ENCODE peak calls at places on chromosomes 1 and 21, in eight cellular contexts. One of them, this sample, is unnamed.

GRCh38 chr1:20328201-20328600 is 37.5 kb downstream of the VWA5B1 start:
- DNase-seq in K562: peak
- DNase-seq in HS-27A: no peak
- DNase-seq in activated CD4-positive, alpha-beta T cell treated with anti-CD3 and anti-CD28 coated beads, Interleukin-2, amount 10 ng/mL, durations not matched to agents 7 days and 5 days: no peak
- DNase-seq in NCI-H1417: no peak
- DNase-seq in HEK293T: no peak
- DNase-seq in RPMI8226: no peak
- DNase-seq in WTC11: no peak
- DNase-seq in this sample: no peak

GRCh38 chr1:46133181-46133658 is 791 bp upstream of the PIK3R3 start:
- DNase-seq in K562: peak
- DNase-seq in HS-27A: no peak
- DNase-seq in activated CD4-positive, alpha-beta T cell treated with anti-CD3 and anti-CD28 coated beads, Interleukin-2, amount 10 ng/mL, durations not matched to agents 7 days and 5 days: no peak
- DNase-seq in NCI-H1417: peak
- DNase-seq in HEK293T: no peak
- DNase-seq in RPMI8226: no peak
- DNase-seq in WTC11: no peak
- DNase-seq in this sample: no peak

GRCh38 chr21:41768371-41769042 is 1.7 kb upstream of the RIPK4 start:
- DNase-seq in K562: no peak
- DNase-seq in HS-27A: peak
- DNase-seq in activated CD4-positive, alpha-beta T cell treated with anti-CD3 and anti-CD28 coated beads, Interleukin-2, amount 10 ng/mL, durations not matched to agents 7 days and 5 days: peak
- DNase-seq in NCI-H1417: peak
- DNase-seq in HEK293T: no peak
- DNase-seq in RPMI8226: peak
- DNase-seq in WTC11: peak
- DNase-seq in this sample: no peak

GRCh38 chr1:6724517-6725141 is 23.0 kb upstream of the DNAJC11 start:
- DNase-seq in K562: no peak
- DNase-seq in HS-27A: peak
- DNase-seq in activated CD4-positive, alpha-beta T cell treated with anti-CD3 and anti-CD28 coated beads, Interleukin-2, amount 10 ng/mL, durations not matched to agents 7 days and 5 days: no peak
- DNase-seq in NCI-H1417: no peak
- DNase-seq in HEK293T: no peak
- DNase-seq in RPMI8226: no peak
- DNase-seq in WTC11: no peak
- DNase-seq in this sample: no peak

GRCh38 chr1:97190326-97190725 is 468.7 kb downstream of the PTBP2 start:
- DNase-seq in K562: no peak
- DNase-seq in HS-27A: no peak
- DNase-seq in activated CD4-positive, alpha-beta T cell treated with anti-CD3 and anti-CD28 coated beads, Interleukin-2, amount 10 ng/mL, durations not matched to agents 7 days and 5 days: no peak
- DNase-seq in NCI-H1417: no peak
- DNase-seq in HEK293T: no peak
- DNase-seq in RPMI8226: no peak
- DNase-seq in WTC11: no peak
- DNase-seq in this sample: no peak

GRCh38 chr1:32351859-32352745 is 10.2 kb downstream of the FAM229A start:
- DNase-seq in K562: no peak
- DNase-seq in HS-27A: no peak
- DNase-seq in activated CD4-positive, alpha-beta T cell treated with anti-CD3 and anti-CD28 coated beads, Interleukin-2, amount 10 ng/mL, durations not matched to agents 7 days and 5 days: no peak
- DNase-seq in NCI-H1417: no peak
- DNase-seq in HEK293T: peak
- DNase-seq in RPMI8226: peak
- DNase-seq in WTC11: peak
- DNase-seq in this sample: no peak

GRCh38 chr1:22903113-22903512 is 69.6 kb downstream of the LACTBL1 start:
- DNase-seq in K562: no peak
- DNase-seq in HS-27A: peak
- DNase-seq in activated CD4-positive, alpha-beta T cell treated with anti-CD3 and anti-CD28 coated beads, Interleukin-2, amount 10 ng/mL, durations not matched to agents 7 days and 5 days: no peak
- DNase-seq in NCI-H1417: no peak
- DNase-seq in HEK293T: no peak
- DNase-seq in RPMI8226: no peak
- DNase-seq in WTC11: no peak
- DNase-seq in this sample: no peak

GRCh38 chr1:26066857-26067256 is 573 bp downstream of the TRIM63 start:
- DNase-seq in K562: peak
- DNase-seq in HS-27A: no peak
- DNase-seq in activated CD4-positive, alpha-beta T cell treated with anti-CD3 and anti-CD28 coated beads, Interleukin-2, amount 10 ng/mL, durations not matched to agents 7 days and 5 days: no peak
- DNase-seq in NCI-H1417: no peak
- DNase-seq in HEK293T: no peak
- DNase-seq in RPMI8226: no peak
- DNase-seq in WTC11: no peak
- DNase-seq in this sample: no peak

GRCh38 chr1:77134359-77134758 is 84.9 kb downstream of the PIGK start:
- DNase-seq in K562: no peak
- DNase-seq in HS-27A: no peak
- DNase-seq in activated CD4-positive, alpha-beta T cell treated with anti-CD3 and anti-CD28 coated beads, Interleukin-2, amount 10 ng/mL, durations not matched to agents 7 days and 5 days: no peak
- DNase-seq in NCI-H1417: no peak
- DNase-seq in HEK293T: no peak
- DNase-seq in RPMI8226: no peak
- DNase-seq in WTC11: no peak
- DNase-seq in this sample: no peak

GRCh38 chr21:33685613-33686197 is 43.4 kb downstream of the ITSN1 start:
- DNase-seq in K562: no peak
- DNase-seq in HS-27A: peak
- DNase-seq in activated CD4-positive, alpha-beta T cell treated with anti-CD3 and anti-CD28 coated beads, Interleukin-2, amount 10 ng/mL, durations not matched to agents 7 days and 5 days: no peak
- DNase-seq in NCI-H1417: no peak
- DNase-seq in HEK293T: no peak
- DNase-seq in RPMI8226: no peak
- DNase-seq in WTC11: no peak
- DNase-seq in this sample: peak

GRCh38 chr1:88595355-88595754 is 88.7 kb upstream of the PKN2 start:
- DNase-seq in K562: peak
- DNase-seq in HS-27A: peak
- DNase-seq in activated CD4-positive, alpha-beta T cell treated with anti-CD3 and anti-CD28 coated beads, Interleukin-2, amount 10 ng/mL, durations not matched to agents 7 days and 5 days: peak
- DNase-seq in NCI-H1417: peak
- DNase-seq in HEK293T: peak
- DNase-seq in RPMI8226: peak
- DNase-seq in WTC11: no peak
- DNase-seq in this sample: peak

GRCh38 chr1:165595561-165595960 is 35.5 kb upstream of the MGST3 start:
- DNase-seq in K562: no peak
- DNase-seq in HS-27A: no peak
- DNase-seq in activated CD4-positive, alpha-beta T cell treated with anti-CD3 and anti-CD28 coated beads, Interleukin-2, amount 10 ng/mL, durations not matched to agents 7 days and 5 days: no peak
- DNase-seq in NCI-H1417: no peak
- DNase-seq in HEK293T: no peak
- DNase-seq in RPMI8226: no peak
- DNase-seq in WTC11: no peak
- DNase-seq in this sample: no peak

GRCh38 chr1:53376742-53377437 is 49.0 kb upstream of the LRP8 start:
- DNase-seq in K562: no peak
- DNase-seq in HS-27A: no peak
- DNase-seq in activated CD4-positive, alpha-beta T cell treated with anti-CD3 and anti-CD28 coated beads, Interleukin-2, amount 10 ng/mL, durations not matched to agents 7 days and 5 days: peak
- DNase-seq in NCI-H1417: no peak
- DNase-seq in HEK293T: no peak
- DNase-seq in RPMI8226: peak
- DNase-seq in WTC11: peak
- DNase-seq in this sample: no peak

GRCh38 chr1:195799016-195799415 is 809.2 kb downstream of the KCNT2 start:
- DNase-seq in K562: no peak
- DNase-seq in HS-27A: no peak
- DNase-seq in activated CD4-positive, alpha-beta T cell treated with anti-CD3 and anti-CD28 coated beads, Interleukin-2, amount 10 ng/mL, durations not matched to agents 7 days and 5 days: no peak
- DNase-seq in NCI-H1417: no peak
- DNase-seq in HEK293T: no peak
- DNase-seq in RPMI8226: no peak
- DNase-seq in WTC11: no peak
- DNase-seq in this sample: no peak

GRCh38 chr1:103576065-103576464 is 4.7 kb downstream of the AMY2B start:
- DNase-seq in K562: no peak
- DNase-seq in HS-27A: no peak
- DNase-seq in activated CD4-positive, alpha-beta T cell treated with anti-CD3 and anti-CD28 coated beads, Interleukin-2, amount 10 ng/mL, durations not matched to agents 7 days and 5 days: no peak
- DNase-seq in NCI-H1417: no peak
- DNase-seq in HEK293T: no peak
- DNase-seq in RPMI8226: no peak
- DNase-seq in WTC11: no peak
- DNase-seq in this sample: peak

GRCh38 chr1:54253480-54253879 is 53.5 kb downstream of the MRPL37 start:
- DNase-seq in K562: no peak
- DNase-seq in HS-27A: peak
- DNase-seq in activated CD4-positive, alpha-beta T cell treated with anti-CD3 and anti-CD28 coated beads, Interleukin-2, amount 10 ng/mL, durations not matched to agents 7 days and 5 days: no peak
- DNase-seq in NCI-H1417: peak
- DNase-seq in HEK293T: no peak
- DNase-seq in RPMI8226: no peak
- DNase-seq in WTC11: no peak
- DNase-seq in this sample: no peak

GRCh38 chr1:223738465-223739365 is 26.4 kb downstream of the CAPN2 start:
- DNase-seq in K562: no peak
- DNase-seq in HS-27A: no peak
- DNase-seq in activated CD4-positive, alpha-beta T cell treated with anti-CD3 and anti-CD28 coated beads, Interleukin-2, amount 10 ng/mL, durations not matched to agents 7 days and 5 days: no peak
- DNase-seq in NCI-H1417: no peak
- DNase-seq in HEK293T: peak
- DNase-seq in RPMI8226: peak
- DNase-seq in WTC11: no peak
- DNase-seq in this sample: no peak

GRCh38 chr1:171576144-171576543 is 45.9 kb upstream of the MYOCOS start:
- DNase-seq in K562: no peak
- DNase-seq in HS-27A: no peak
- DNase-seq in activated CD4-positive, alpha-beta T cell treated with anti-CD3 and anti-CD28 coated beads, Interleukin-2, amount 10 ng/mL, durations not matched to agents 7 days and 5 days: no peak
- DNase-seq in NCI-H1417: no peak
- DNase-seq in HEK293T: no peak
- DNase-seq in RPMI8226: no peak
- DNase-seq in WTC11: no peak
- DNase-seq in this sample: no peak

GRCh38 chr1:17819129-17819802 is 64.1 kb downstream of the ACTL8 start:
- DNase-seq in K562: no peak
- DNase-seq in HS-27A: no peak
- DNase-seq in activated CD4-positive, alpha-beta T cell treated with anti-CD3 and anti-CD28 coated beads, Interleukin-2, amount 10 ng/mL, durations not matched to agents 7 days and 5 days: no peak
- DNase-seq in NCI-H1417: no peak
- DNase-seq in HEK293T: no peak
- DNase-seq in RPMI8226: no peak
- DNase-seq in WTC11: no peak
- DNase-seq in this sample: no peak